ENCODE peak calls at places on chromosome 10, in six cellular contexts. One of them, this sample, is unnamed.

GRCh38 chr10:7239312-7239985 is 171.4 kb downstream of the SFMBT2 start:
- DNase-seq in K562: no peak
- DNase-seq in HepG2: no peak
- DNase-seq in GM12891: no peak
- DNase-seq in H1: no peak
- DNase-seq in GM12878: no peak
- DNase-seq in this sample: no peak

GRCh38 chr10:8052344-8052969 is 2.0 kb upstream of the GATA3 start:
- DNase-seq in K562: no peak
- DNase-seq in HepG2: no peak
- DNase-seq in GM12891: no peak
- DNase-seq in H1: no peak
- DNase-seq in GM12878: no peak
- DNase-seq in this sample: no peak

GRCh38 chr10:548212-548897 is 141.1 kb downstream of the DIP2C start:
- DNase-seq in K562: no peak
- DNase-seq in HepG2: no peak
- DNase-seq in GM12891: no peak
- DNase-seq in H1: no peak
- DNase-seq in GM12878: no peak
- DNase-seq in this sample: no peak

GRCh38 chr10:112912441-112912911 is 37.6 kb upstream of the TCF7L2 start:
- DNase-seq in K562: peak
- DNase-seq in HepG2: peak
- DNase-seq in GM12891: no peak
- DNase-seq in H1: no peak
- DNase-seq in GM12878: no peak
- DNase-seq in this sample: no peak

GRCh38 chr10:271722-272121 is 136.5 kb downstream of the ZMYND11 start:
- DNase-seq in K562: no peak
- DNase-seq in HepG2: no peak
- DNase-seq in GM12891: no peak
- DNase-seq in H1: no peak
- DNase-seq in GM12878: no peak
- DNase-seq in this sample: no peak

GRCh38 chr10:52283174-52283573 is 30.9 kb upstream of the DKK1 start:
- DNase-seq in K562: no peak
- DNase-seq in HepG2: peak
- DNase-seq in GM12891: no peak
- DNase-seq in H1: no peak
- DNase-seq in GM12878: no peak
- DNase-seq in this sample: no peak

GRCh38 chr10:89502556-89502955 is 32.8 kb downstream of the SLC16A12 start:
- DNase-seq in K562: no peak
- DNase-seq in HepG2: no peak
- DNase-seq in GM12891: no peak
- DNase-seq in H1: no peak
- DNase-seq in GM12878: no peak
- DNase-seq in this sample: no peak

GRCh38 chr10:85851300-85851699 is 515.3 kb downstream of the GRID1 start:
- DNase-seq in K562: no peak
- DNase-seq in HepG2: no peak
- DNase-seq in GM12891: no peak
- DNase-seq in H1: no peak
- DNase-seq in GM12878: no peak
- DNase-seq in this sample: no peak

GRCh38 chr10:48768451-48768766 is 83.7 kb downstream of the WDFY4 start:
- DNase-seq in K562: no peak
- DNase-seq in HepG2: no peak
- DNase-seq in GM12891: no peak
- DNase-seq in H1: no peak
- DNase-seq in GM12878: no peak
- DNase-seq in this sample: no peak

GRCh38 chr10:69883256-69883655 is 81.5 kb downstream of the COL13A1 start:
- DNase-seq in K562: peak
- DNase-seq in HepG2: peak
- DNase-seq in GM12891: no peak
- DNase-seq in H1: no peak
- DNase-seq in GM12878: no peak
- DNase-seq in this sample: no peak

GRCh38 chr10:49488056-49488455 is 50.9 kb downstream of the ERCC6 start:
- DNase-seq in K562: no peak
- DNase-seq in HepG2: no peak
- DNase-seq in GM12891: no peak
- DNase-seq in H1: no peak
- DNase-seq in GM12878: no peak
- DNase-seq in this sample: no peak

GRCh38 chr10:9613338-9613737 is 1404.3 kb upstream of the CELF2 start:
- DNase-seq in K562: no peak
- DNase-seq in HepG2: no peak
- DNase-seq in GM12891: peak
- DNase-seq in H1: no peak
- DNase-seq in GM12878: peak
- DNase-seq in this sample: no peak

GRCh38 chr10:131150126-131150525 is 161.4 kb downstream of the TCERG1L start:
- DNase-seq in K562: no peak
- DNase-seq in HepG2: no peak
- DNase-seq in GM12891: no peak
- DNase-seq in H1: no peak
- DNase-seq in GM12878: no peak
- DNase-seq in this sample: no peak

GRCh38 chr10:28685717-28686116 is 8.4 kb downstream of the BAMBI start:
- DNase-seq in K562: no peak
- DNase-seq in HepG2: no peak
- DNase-seq in GM12891: no peak
- DNase-seq in H1: no peak
- DNase-seq in GM12878: no peak
- DNase-seq in this sample: no peak

GRCh38 chr10:89235073-89235798 is 16.3 kb downstream of the LIPA start:
- DNase-seq in K562: no peak
- DNase-seq in HepG2: no peak
- DNase-seq in GM12891: no peak
- DNase-seq in H1: no peak
- DNase-seq in GM12878: no peak
- DNase-seq in this sample: no peak

GRCh38 chr10:34405611-34406462 is 409.3 kb downstream of the PARD3 start:
- DNase-seq in K562: no peak
- DNase-seq in HepG2: peak
- DNase-seq in GM12891: no peak
- DNase-seq in H1: no peak
- DNase-seq in GM12878: no peak
- DNase-seq in this sample: no peak

GRCh38 chr10:21260793-21261149 is 264.7 kb downstream of the SKIDA1 start:
- DNase-seq in K562: no peak
- DNase-seq in HepG2: no peak
- DNase-seq in GM12891: no peak
- DNase-seq in H1: no peak
- DNase-seq in GM12878: no peak
- DNase-seq in this sample: no peak

GRCh38 chr10:109191341-109191740 is 732.0 kb downstream of the XPNPEP1 start:
- DNase-seq in K562: no peak
- DNase-seq in HepG2: no peak
- DNase-seq in GM12891: no peak
- DNase-seq in H1: no peak
- DNase-seq in GM12878: no peak
- DNase-seq in this sample: no peak

GRCh38 chr10:8575551-8576100 is 521.1 kb downstream of the GATA3 start:
- DNase-seq in K562: no peak
- DNase-seq in HepG2: no peak
- DNase-seq in GM12891: no peak
- DNase-seq in H1: no peak
- DNase-seq in GM12878: no peak
- DNase-seq in this sample: no peak

GRCh38 chr10:116270691-116271592 is 2.1 kb downstream of the GFRA1 start:
- DNase-seq in K562: no peak
- DNase-seq in HepG2: no peak
- DNase-seq in GM12891: no peak
- DNase-seq in H1: no peak
- DNase-seq in GM12878: no peak
- DNase-seq in this sample: peak

GRCh38 chr10:48760983-48761382 is 76.3 kb downstream of the WDFY4 start:
- DNase-seq in K562: no peak
- DNase-seq in HepG2: no peak
- DNase-seq in GM12891: no peak
- DNase-seq in H1: no peak
- DNase-seq in GM12878: no peak
- DNase-seq in this sample: no peak

GRCh38 chr10:17816208-17816607 is 7.1 kb downstream of the MRC1 start:
- DNase-seq in K562: no peak
- DNase-seq in HepG2: no peak
- DNase-seq in GM12891: no peak
- DNase-seq in H1: no peak
- DNase-seq in GM12878: no peak
- DNase-seq in this sample: no peak

DNA sequence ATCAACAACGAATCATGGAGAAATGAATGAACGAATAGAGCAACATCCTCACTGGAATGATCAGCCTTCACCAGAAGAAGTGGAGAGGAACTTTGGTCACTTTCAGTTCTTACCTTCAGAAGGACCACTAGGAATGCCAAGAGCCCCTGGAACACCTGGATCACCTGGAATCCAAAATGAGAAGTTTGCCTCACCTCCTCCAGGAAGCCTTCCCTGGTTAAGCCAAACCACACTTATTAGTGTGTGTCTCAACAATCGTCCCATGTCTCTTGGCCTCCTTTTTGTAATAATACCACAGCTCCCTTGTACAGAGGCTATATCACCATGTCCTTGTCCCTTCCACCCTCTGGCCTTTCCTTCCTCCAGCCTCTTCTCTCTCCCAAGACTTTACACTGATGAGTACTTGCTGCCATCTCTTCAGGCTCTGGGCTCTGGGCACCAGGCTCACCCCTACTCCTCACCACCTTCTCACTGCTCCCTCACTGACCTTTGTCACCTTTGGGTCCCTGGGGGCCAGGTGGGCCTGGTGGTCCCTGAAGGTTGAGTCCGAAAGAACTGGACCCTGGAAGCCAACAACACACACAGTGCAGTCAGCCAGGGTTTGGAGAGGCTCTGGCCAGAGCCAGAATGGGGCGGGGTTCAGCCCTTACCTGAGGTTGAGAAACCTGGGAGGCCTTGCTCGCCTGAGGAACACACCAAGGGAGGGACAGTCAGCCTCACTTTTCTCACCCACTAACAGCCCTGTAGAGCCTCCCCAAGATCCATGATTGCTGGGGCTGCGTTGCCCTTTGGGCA is 46.5 kb downstream of the COL17A1 start:
- DNase-seq in K562: no peak
- DNase-seq in HepG2: no peak
- DNase-seq in GM12891: no peak
- DNase-seq in H1: no peak
- DNase-seq in GM12878: no peak
- DNase-seq in this sample: no peak
- TF ChIP-seq TAF1 in K562: no peak
- TF ChIP-seq TAF1 in HepG2: no peak
- TF ChIP-seq TAF1 in GM12891: no peak
- TF ChIP-seq TAF1 in H1: no peak
- TF ChIP-seq TAF1 in GM12878: no peak
- TF ChIP-seq TAF1 in this sample: no peak

GRCh38 chr10:14263041-14263440 is 67.7 kb downstream of the FRMD4A start:
- DNase-seq in K562: no peak
- DNase-seq in HepG2: no peak
- DNase-seq in GM12891: no peak
- DNase-seq in H1: no peak
- DNase-seq in GM12878: no peak
- DNase-seq in this sample: no peak
- TF ChIP-seq POLR2AphosphoS5 in K562: no peak
- TF ChIP-seq POLR2AphosphoS5 in HepG2: no peak
- TF ChIP-seq POLR2AphosphoS5 in GM12891: no peak
- TF ChIP-seq POLR2AphosphoS5 in H1: no peak
- TF ChIP-seq POLR2AphosphoS5 in GM12878: no peak
- TF ChIP-seq POLR2AphosphoS5 in this sample: no peak

DNA sequence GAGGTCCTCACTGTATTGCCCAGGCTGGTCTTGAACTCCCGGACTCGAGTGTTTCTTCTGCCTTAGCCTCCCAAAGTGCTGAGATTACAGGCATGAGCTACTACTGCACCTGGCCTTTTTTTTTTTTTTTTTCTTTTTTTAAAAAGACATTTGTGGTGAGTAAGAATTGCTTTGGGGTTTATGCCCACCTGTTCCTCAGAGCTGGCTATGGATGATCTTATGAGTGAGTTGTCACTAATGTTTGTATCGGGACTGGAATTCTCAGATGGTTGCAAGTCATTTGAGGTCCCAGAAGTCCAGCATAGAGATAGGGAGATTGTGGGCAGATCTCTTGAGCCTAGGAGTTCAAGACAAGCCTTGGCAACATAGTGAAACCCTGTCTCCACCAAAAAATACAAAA is 35.2 kb downstream of the ZRANB1 start:
- DNase-seq in K562: no peak
- DNase-seq in HepG2: no peak
- DNase-seq in GM12891: no peak
- DNase-seq in H1: no peak
- DNase-seq in GM12878: no peak
- DNase-seq in this sample: no peak
- TF ChIP-seq POLR2A in K562: no peak
- TF ChIP-seq POLR2A in HepG2: no peak
- TF ChIP-seq POLR2A in GM12891: no peak
- TF ChIP-seq POLR2A in H1: no peak
- TF ChIP-seq POLR2A in GM12878: no peak
- TF ChIP-seq POLR2A in this sample: no peak

GRCh38 chr10:98416589-98416988 is 1.6 kb upstream of the PYROXD2 start:
- DNase-seq in K562: no peak
- DNase-seq in HepG2: no peak
- DNase-seq in GM12891: no peak
- DNase-seq in H1: no peak
- DNase-seq in GM12878: no peak
- DNase-seq in this sample: no peak

GRCh38 chr10:98418596-98419265 is 3.7 kb upstream of the PYROXD2 start:
- DNase-seq in K562: no peak
- DNase-seq in HepG2: no peak
- DNase-seq in GM12891: no peak
- DNase-seq in H1: no peak
- DNase-seq in GM12878: no peak
- DNase-seq in this sample: no peak

GRCh38 chr10:98416989-98417388 is 2.0 kb upstream of the PYROXD2 start:
- DNase-seq in K562: no peak
- DNase-seq in HepG2: no peak
- DNase-seq in GM12891: no peak
- DNase-seq in H1: no peak
- DNase-seq in GM12878: no peak
- DNase-seq in this sample: no peak

GRCh38 chr10:98417973-98418372 is 3.0 kb upstream of the PYROXD2 start:
- DNase-seq in K562: no peak
- DNase-seq in HepG2: no peak
- DNase-seq in GM12891: no peak
- DNase-seq in H1: no peak
- DNase-seq in GM12878: no peak
- DNase-seq in this sample: no peak

DNA sequence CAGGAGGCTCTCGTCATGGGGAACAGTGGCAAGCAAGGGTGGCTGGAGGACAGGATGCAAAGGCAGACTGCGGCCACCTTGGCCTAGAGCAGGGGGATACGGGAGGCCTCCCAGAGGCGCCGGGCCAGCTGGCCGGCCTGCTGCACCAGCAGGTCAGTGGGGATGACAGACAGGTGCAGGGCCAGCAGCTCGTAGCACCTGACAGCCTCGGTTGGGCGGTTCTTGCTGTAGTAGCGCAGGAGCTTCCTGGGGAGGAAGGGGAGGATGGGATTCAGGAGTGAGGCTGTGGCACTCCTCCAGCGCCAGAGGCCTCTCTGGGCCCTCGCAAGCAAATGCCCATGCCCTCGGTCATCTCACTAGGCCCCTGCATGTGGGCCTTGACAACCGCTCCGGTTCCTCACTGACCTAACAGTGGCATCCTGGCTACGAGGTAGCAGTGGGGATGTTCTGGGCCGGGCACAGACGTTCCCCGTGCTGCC is 2.5 kb upstream of the PYROXD2 start:
- DNase-seq in K562: no peak
- DNase-seq in HepG2: no peak
- DNase-seq in GM12891: no peak
- DNase-seq in H1: no peak
- DNase-seq in GM12878: no peak
- DNase-seq in this sample: no peak
- TF ChIP-seq TAF1 in K562: no peak
- TF ChIP-seq TAF1 in HepG2: no peak
- TF ChIP-seq TAF1 in GM12891: no peak
- TF ChIP-seq TAF1 in H1: no peak
- TF ChIP-seq TAF1 in GM12878: no peak
- TF ChIP-seq TAF1 in this sample: no peak

This sample was measured in GM12892.